ENCODE peak calls at places on chromosomes 7 and 10, in seven cellular contexts. S is HCT116; D is heart right ventricle; J is H9; R is body of pancreas; H is CD8-positive, alpha-beta T cell; U is esophagus squamous epithelium. A is an unnamed sample. For H3K4me1, the result is how much of the 10 kb centered on the place peaks cover.

GRCh38 chr7:45716380-45717203 is 142.4 kb downstream of the ADCY1 start:
- DNase-seq in S (no peak), D (peak), J (peak), R (no peak), H (no peak), U (no peak), A (no peak)

GRCh38 chr7:81025360-81025759 is 106.5 kb upstream of the SEMA3C start:
- DNase-seq in S (no peak), D (no peak), J (no peak), R (no peak), H (no peak), U (no peak), A (no peak)

GRCh38 chr10:14241196-14241595 is 89.5 kb downstream of the FRMD4A start:
- DNase-seq in S (no peak), D (no peak), J (no peak), R (no peak), H (no peak), U (no peak), A (no peak)

GRCh38 chr10:44462338-44462914 is 77.5 kb upstream of the CXCL12 start:
- DNase-seq in S (no peak), D (no peak), J (no peak), R (no peak), H (no peak), U (no peak), A (no peak)

GRCh38 chr10:69215405-69216176 is 4.5 kb upstream of the HKDC1 start:
- DNase-seq in S (no peak), D (no peak), J (no peak), R (no peak), H (no peak), U (no peak), A (no peak)

GRCh38 chr10:84429926-84430520 is 101.6 kb downstream of the CCSER2 start:
- DNase-seq in S (peak), D (peak), J (peak), R (peak), H (peak), U (no peak), A (peak)

GRCh38 chr7:44134943-44135628 is 6.0 kb downstream of the MYL7 start:
- DNase-seq in S (no peak), D (no peak), J (no peak), R (no peak), H (no peak), U (no peak), A (no peak)

GRCh38 chr10:785539-786214 is 96.2 kb upstream of the DIP2C start:
- DNase-seq in S (no peak), D (no peak), J (peak), R (no peak), H (no peak), U (no peak), A (no peak)

GRCh38 chr10:17010363-17011145 is 119.1 kb downstream of the CUBN start:
- DNase-seq in S (no peak), D (no peak), J (no peak), R (no peak), H (no peak), U (no peak), A (no peak)

GRCh38 chr7:81053623-81054022 is 134.8 kb upstream of the SEMA3C start:
- DNase-seq in S (no peak), D (no peak), J (no peak), R (no peak), H (no peak), U (no peak), A (no peak)

GRCh38 chr10:97759157-97759980 is 12.4 kb downstream of the SFRP5 start:
- DNase-seq in S (peak), D (peak), J (peak), R (peak), H (peak), U (no peak), A (peak)

GRCh38 chr10:12419279-12419847 is 70.0 kb downstream of the CAMK1D start:
- DNase-seq in S (peak), D (peak), J (no peak), R (peak), H (peak), U (no peak), A (no peak)

GRCh38 chr10:110498982-110499795 is 1.5 kb downstream of the DUSP5 start:
- DNase-seq in S (no peak), D (peak), J (peak), R (peak), H (no peak), U (no peak), A (peak)

GRCh38 chr7:95840953-95841950 is 68.9 kb downstream of the DYNC1I1 start:
- DNase-seq in S (peak), D (no peak), J (peak), R (no peak), H (no peak), U (no peak), A (no peak)

GRCh38 chr7:22121702-22122474 is 176.2 kb upstream of the CDCA7L start:
- DNase-seq in S (no peak), D (peak), J (no peak), R (no peak), H (no peak), U (no peak), A (peak)

GRCh38 chr7:79702116-79702515 is 248.6 kb upstream of the MAGI2 start:
- DNase-seq in S (no peak), D (no peak), J (no peak), R (no peak), H (no peak), U (no peak), A (no peak)

GRCh38 chr7:158209435-158209834 is 378.2 kb downstream of the PTPRN2 start:
- DNase-seq in S (no peak), D (no peak), J (no peak), R (no peak), H (no peak), U (no peak), A (no peak)

GRCh38 chr7:69597278-69598076 is 798 bp upstream of the AUTS2 start:
- DNase-seq in S (no peak), D (peak), J (peak), R (peak), H (no peak), U (no peak), A (no peak)

GRCh38 chr7:101124376-101125056 is 2.4 kb upstream of the SERPINE1 start:
- DNase-seq in S (no peak), D (no peak), J (no peak), R (no peak), H (no peak), U (no peak), A (no peak)

GRCh38 chr7:22726849-22727792 is at the start of gene IL6:
- DNase-seq in S (no peak), D (peak), J (peak), R (peak), H (no peak), U (no peak), A (no peak)

GRCh38 chr7:25887266-25887665 is 264.7 kb upstream of the NFE2L3 start:
- DNase-seq in S (no peak), D (no peak), J (no peak), R (no peak), H (no peak), U (no peak), A (no peak)

GRCh38 chr7:151742713-151743480 is 134.0 kb downstream of the PRKAG2 start:
- DNase-seq in S (no peak), D (no peak), J (peak), R (no peak), H (no peak), U (no peak), A (no peak)
- H3K4me1 ChIP-seq in S (under half), D (under half), J (under half), R (under half), H (under half), U (under half), A (under half)

GRCh38 chr10:72337722-72338121 is 17.0 kb downstream of the DNAJB12 start:
- DNase-seq in S (no peak), D (no peak), J (no peak), R (no peak), H (no peak), U (no peak), A (no peak)

GRCh38 chr10:72337039-72337629 is 17.6 kb downstream of the DNAJB12 start:
- DNase-seq in S (no peak), D (peak), J (peak), R (peak), H (peak), U (no peak), A (peak)

GRCh38 chr10:72334832-72335393 is 19.8 kb downstream of the DNAJB12 start:
- DNase-seq in S (no peak), D (peak), J (peak), R (peak), H (peak), U (peak), A (peak)

GRCh38 chr10:72335394-72336258 is 19.1 kb downstream of the DNAJB12 start:
- DNase-seq in S (no peak), D (peak), J (no peak), R (peak), H (no peak), U (peak), A (no peak)

DNA sequence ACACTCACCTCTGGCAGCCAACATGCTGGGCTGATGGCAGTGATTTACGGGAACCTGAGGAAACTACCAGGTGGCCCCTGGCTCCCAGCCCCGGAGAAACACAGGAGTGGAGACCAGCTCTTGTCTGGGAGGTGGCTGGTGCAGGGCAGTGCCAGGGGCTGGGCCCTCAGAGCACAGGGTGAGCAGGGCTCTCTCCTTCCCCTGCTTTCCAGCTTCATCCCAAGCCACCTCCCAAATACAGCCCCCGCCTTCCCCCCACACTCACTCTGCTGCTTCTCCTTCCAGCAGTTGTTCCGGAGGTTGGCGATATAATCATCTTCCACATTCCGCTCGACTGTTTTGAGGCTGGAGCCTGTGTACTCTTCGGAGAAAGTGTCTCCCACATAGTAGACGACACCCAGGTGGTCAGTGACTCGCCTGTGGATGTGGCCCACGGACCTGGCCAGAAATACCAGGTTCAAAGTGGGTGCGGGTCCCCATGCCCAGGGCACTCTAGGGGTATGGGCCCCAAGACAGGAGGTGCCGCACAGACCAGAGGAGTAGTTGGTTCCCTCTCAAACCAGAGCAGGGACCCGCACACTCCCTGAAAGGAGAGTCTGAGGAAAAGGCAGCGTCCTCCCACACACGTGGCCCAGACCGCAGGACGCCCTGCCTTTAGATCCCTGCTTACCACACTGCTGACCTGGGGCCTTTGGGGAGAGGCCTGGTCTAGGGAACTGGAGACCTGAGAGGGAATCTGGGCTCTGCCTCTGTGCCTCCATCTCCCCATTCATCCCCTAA is 18.3 kb downstream of the DNAJB12 start:
- DNase-seq in S (no peak), D (no peak), J (no peak), R (peak), H (no peak), U (no peak), A (no peak)
- H3K4me1 ChIP-seq in S (under half), D (half or more), J (under half), R (half or more), H (half or more), U (half or more), A (half or more)

GRCh38 chr7:31926991-31927584 is 143.1 kb downstream of the PDE1C start:
- DNase-seq in S (no peak), D (no peak), J (no peak), R (no peak), H (no peak), U (no peak), A (no peak)
- H3K4me1 ChIP-seq in S (under half), D (under half), J (under half), R (under half), H (under half), U (under half), A (under half)

DNA sequence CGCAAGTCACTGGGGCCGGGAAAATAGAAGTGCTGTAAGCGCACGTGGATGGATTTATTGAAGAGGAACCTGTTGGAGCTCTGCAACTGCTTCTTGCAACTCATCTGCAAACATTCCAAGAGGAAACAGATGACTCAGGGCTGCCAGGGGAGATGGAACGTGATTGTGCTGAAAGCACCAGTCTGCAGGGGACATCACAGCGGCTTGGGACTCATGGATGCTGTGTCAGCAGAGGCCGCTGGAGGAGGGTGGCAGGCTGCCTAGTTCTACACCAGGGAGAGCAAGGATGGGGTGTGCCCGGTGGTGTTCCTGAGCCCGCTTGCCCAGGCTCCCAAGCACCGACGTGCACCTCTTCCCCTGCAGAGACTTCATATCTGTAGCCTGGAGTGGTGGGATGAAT is 515.7 kb downstream of the TCERG1L start:
- DNase-seq in S (no peak), D (no peak), J (no peak), R (no peak), H (no peak), U (no peak), A (no peak)
- H3K4me1 ChIP-seq in S (under half), D (under half), J (under half), R (under half), H (under half), U (under half), A (under half)

GRCh38 chr10:122304054-122304579 is 33.0 kb downstream of the BTBD16 start:
- DNase-seq in S (no peak), D (no peak), J (no peak), R (no peak), H (no peak), U (no peak), A (no peak)
- H3K4me1 ChIP-seq in S (under half), D (under half), J (under half), R (under half), H (under half), U (under half), A (under half)

DNA sequence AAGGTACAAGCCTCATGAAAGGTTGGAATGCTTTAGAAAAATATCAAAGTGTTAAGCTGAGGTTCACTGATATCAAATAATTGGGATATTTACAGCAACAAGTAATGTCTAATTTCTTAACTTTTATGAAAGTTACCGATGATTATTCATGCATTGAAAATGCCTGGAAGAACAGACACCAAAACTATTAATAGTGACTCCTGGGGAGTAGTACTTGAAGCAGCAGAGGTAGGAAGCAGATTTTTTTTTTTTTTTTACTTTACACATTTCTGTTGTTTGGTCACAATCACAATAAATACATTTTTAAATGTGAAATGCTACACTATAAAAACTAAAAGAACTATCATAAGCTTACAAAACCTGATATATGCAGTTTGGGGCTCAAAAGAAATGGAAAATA is 70.5 kb upstream of the FGL2 start:
- DNase-seq in S (no peak), D (no peak), J (no peak), R (no peak), H (no peak), U (no peak), A (no peak)
- H3K4me1 ChIP-seq in S (under half), D (under half), J (under half), R (under half), H (under half), U (under half), A (under half)

DNA sequence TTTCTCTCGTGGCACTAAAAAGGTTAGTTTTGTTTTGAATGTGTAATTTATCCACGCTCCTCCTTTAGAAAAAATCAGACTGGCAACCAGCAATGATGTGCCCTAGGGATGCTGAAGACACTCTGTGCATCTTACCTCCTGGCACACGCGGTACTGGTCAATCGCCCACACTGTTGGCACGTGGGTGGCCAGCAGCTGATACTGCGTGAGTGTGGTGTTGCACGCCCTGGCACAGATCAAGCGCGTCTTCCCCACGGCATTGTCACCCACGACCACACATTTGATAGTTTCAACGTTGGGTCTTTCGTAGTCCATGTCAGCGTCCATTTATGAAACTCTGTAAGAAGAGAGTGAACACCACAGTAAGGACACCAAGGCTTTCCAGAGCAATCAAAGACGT is 32.8 kb downstream of the RHOBTB1 start:
- DNase-seq in S (no peak), D (no peak), J (no peak), R (no peak), H (no peak), U (no peak), A (no peak)
- H3K4me1 ChIP-seq in S (under half), D (under half), J (under half), R (under half), H (under half), U (under half), A (under half)

GRCh38 chr10:79431422-79431821 is 14.0 kb downstream of the ZCCHC24 start:
- DNase-seq in S (no peak), D (no peak), J (no peak), R (no peak), H (no peak), U (no peak), A (no peak)
- H3K4me1 ChIP-seq in S (under half), D (half or more), J (under half), R (under half), H (under half), U (under half), A (under half)